ENCODE peak calls at places on chromosomes 3 and 15, in nine cellular contexts. One of them, this sample, is unnamed.

GRCh38 chr3:42569743-42570142 is 12.0 kb downstream of the SEC22C start:
- DNase-seq in cardiac muscle cell: no peak
- DNase-seq in ascending aorta: no peak
- DNase-seq in H1: no peak
- DNase-seq in MV-4-11: no peak
- DNase-seq in stimulated activated CD8-positive, alpha-beta memory T cell treated with anti-CD3 and anti-CD28 coated beads, Interleukin-15, amount 100 ng/mL, for 4 hours: no peak
- DNase-seq in activated T-helper 1 cell treated with Interleukin-2 at 50 U/mL for 16 hours: no peak
- DNase-seq in iris pigment epithelial cell: no peak
- DNase-seq in choroid plexus epithelial cell: no peak
- DNase-seq in this sample: no peak

GRCh38 chr15:25795712-25796111 is 67.4 kb downstream of the ATP10A start:
- DNase-seq in ascending aorta: no peak
- DNase-seq in H1: no peak
- DNase-seq in activated T-helper 1 cell treated with Interleukin-2 at 50 U/mL for 16 hours: no peak
- DNase-seq in MV-4-11: no peak
- DNase-seq in cardiac muscle cell: no peak
- DNase-seq in choroid plexus epithelial cell: no peak
- DNase-seq in stimulated activated CD8-positive, alpha-beta memory T cell treated with anti-CD3 and anti-CD28 coated beads, Interleukin-15, amount 100 ng/mL, for 4 hours: no peak
- DNase-seq in iris pigment epithelial cell: no peak
- DNase-seq in this sample: no peak

GRCh38 chr3:51929420-51930003 is 12.2 kb downstream of the RRP9 start:
- DNase-seq in iris pigment epithelial cell: no peak
- DNase-seq in choroid plexus epithelial cell: peak
- DNase-seq in H1: no peak
- DNase-seq in ascending aorta: no peak
- DNase-seq in MV-4-11: no peak
- DNase-seq in cardiac muscle cell: no peak
- DNase-seq in stimulated activated CD8-positive, alpha-beta memory T cell treated with anti-CD3 and anti-CD28 coated beads, Interleukin-15, amount 100 ng/mL, for 4 hours: no peak
- DNase-seq in activated T-helper 1 cell treated with Interleukin-2 at 50 U/mL for 16 hours: no peak
- DNase-seq in this sample: peak

GRCh38 chr3:45994661-45995369 is 809 bp downstream of the FYCO1 start:
- DNase-seq in iris pigment epithelial cell: peak
- DNase-seq in cardiac muscle cell: no peak
- DNase-seq in MV-4-11: peak
- DNase-seq in choroid plexus epithelial cell: no peak
- DNase-seq in stimulated activated CD8-positive, alpha-beta memory T cell treated with anti-CD3 and anti-CD28 coated beads, Interleukin-15, amount 100 ng/mL, for 4 hours: peak
- DNase-seq in H1: peak
- DNase-seq in activated T-helper 1 cell treated with Interleukin-2 at 50 U/mL for 16 hours: peak
- DNase-seq in ascending aorta: no peak
- DNase-seq in this sample: peak

GRCh38 chr3:129936757-129937156 is 37.8 kb upstream of the TRH start:
- DNase-seq in activated T-helper 1 cell treated with Interleukin-2 at 50 U/mL for 16 hours: no peak
- DNase-seq in ascending aorta: no peak
- DNase-seq in MV-4-11: peak
- DNase-seq in choroid plexus epithelial cell: peak
- DNase-seq in H1: no peak
- DNase-seq in stimulated activated CD8-positive, alpha-beta memory T cell treated with anti-CD3 and anti-CD28 coated beads, Interleukin-15, amount 100 ng/mL, for 4 hours: no peak
- DNase-seq in iris pigment epithelial cell: peak
- DNase-seq in cardiac muscle cell: peak
- DNase-seq in this sample: peak

GRCh38 chr3:149393355-149394165 is 16.1 kb upstream of the TM4SF1 start:
- DNase-seq in iris pigment epithelial cell: peak
- DNase-seq in ascending aorta: no peak
- DNase-seq in H1: peak
- DNase-seq in choroid plexus epithelial cell: peak
- DNase-seq in stimulated activated CD8-positive, alpha-beta memory T cell treated with anti-CD3 and anti-CD28 coated beads, Interleukin-15, amount 100 ng/mL, for 4 hours: no peak
- DNase-seq in MV-4-11: peak
- DNase-seq in cardiac muscle cell: peak
- DNase-seq in activated T-helper 1 cell treated with Interleukin-2 at 50 U/mL for 16 hours: no peak
- DNase-seq in this sample: peak

GRCh38 chr3:172303181-172303580 is 145.1 kb downstream of the GHSR start:
- DNase-seq in cardiac muscle cell: peak
- DNase-seq in MV-4-11: no peak
- DNase-seq in choroid plexus epithelial cell: no peak
- DNase-seq in iris pigment epithelial cell: no peak
- DNase-seq in H1: no peak
- DNase-seq in ascending aorta: no peak
- DNase-seq in activated T-helper 1 cell treated with Interleukin-2 at 50 U/mL for 16 hours: no peak
- DNase-seq in stimulated activated CD8-positive, alpha-beta memory T cell treated with anti-CD3 and anti-CD28 coated beads, Interleukin-15, amount 100 ng/mL, for 4 hours: no peak
- DNase-seq in this sample: peak

GRCh38 chr3:62134061-62134496 is 239.3 kb downstream of the FEZF2 start:
- DNase-seq in H1: no peak
- DNase-seq in stimulated activated CD8-positive, alpha-beta memory T cell treated with anti-CD3 and anti-CD28 coated beads, Interleukin-15, amount 100 ng/mL, for 4 hours: no peak
- DNase-seq in iris pigment epithelial cell: peak
- DNase-seq in activated T-helper 1 cell treated with Interleukin-2 at 50 U/mL for 16 hours: no peak
- DNase-seq in MV-4-11: peak
- DNase-seq in cardiac muscle cell: peak
- DNase-seq in ascending aorta: no peak
- DNase-seq in choroid plexus epithelial cell: peak
- DNase-seq in this sample: peak

GRCh38 chr15:63013052-63013808 is 29.3 kb upstream of the TPM1 start:
- DNase-seq in ascending aorta: no peak
- DNase-seq in stimulated activated CD8-positive, alpha-beta memory T cell treated with anti-CD3 and anti-CD28 coated beads, Interleukin-15, amount 100 ng/mL, for 4 hours: no peak
- DNase-seq in iris pigment epithelial cell: peak
- DNase-seq in cardiac muscle cell: peak
- DNase-seq in activated T-helper 1 cell treated with Interleukin-2 at 50 U/mL for 16 hours: no peak
- DNase-seq in choroid plexus epithelial cell: peak
- DNase-seq in H1: no peak
- DNase-seq in MV-4-11: no peak
- DNase-seq in this sample: no peak

GRCh38 chr3:194070634-194071409 is 65.1 kb upstream of the HES1 start:
- DNase-seq in iris pigment epithelial cell: peak
- DNase-seq in MV-4-11: peak
- DNase-seq in choroid plexus epithelial cell: peak
- DNase-seq in H1: peak
- DNase-seq in ascending aorta: peak
- DNase-seq in activated T-helper 1 cell treated with Interleukin-2 at 50 U/mL for 16 hours: peak
- DNase-seq in stimulated activated CD8-positive, alpha-beta memory T cell treated with anti-CD3 and anti-CD28 coated beads, Interleukin-15, amount 100 ng/mL, for 4 hours: peak
- DNase-seq in cardiac muscle cell: peak
- DNase-seq in this sample: peak

GRCh38 chr3:169564883-169565282 is 98.6 kb downstream of the MECOM start:
- DNase-seq in ascending aorta: no peak
- DNase-seq in stimulated activated CD8-positive, alpha-beta memory T cell treated with anti-CD3 and anti-CD28 coated beads, Interleukin-15, amount 100 ng/mL, for 4 hours: no peak
- DNase-seq in H1: no peak
- DNase-seq in choroid plexus epithelial cell: no peak
- DNase-seq in activated T-helper 1 cell treated with Interleukin-2 at 50 U/mL for 16 hours: no peak
- DNase-seq in iris pigment epithelial cell: no peak
- DNase-seq in cardiac muscle cell: no peak
- DNase-seq in MV-4-11: no peak
- DNase-seq in this sample: no peak

GRCh38 chr3:127616836-127617605 is 12.0 kb upstream of the PODXL2 start:
- DNase-seq in iris pigment epithelial cell: no peak
- DNase-seq in MV-4-11: no peak
- DNase-seq in stimulated activated CD8-positive, alpha-beta memory T cell treated with anti-CD3 and anti-CD28 coated beads, Interleukin-15, amount 100 ng/mL, for 4 hours: no peak
- DNase-seq in H1: no peak
- DNase-seq in choroid plexus epithelial cell: no peak
- DNase-seq in ascending aorta: no peak
- DNase-seq in activated T-helper 1 cell treated with Interleukin-2 at 50 U/mL for 16 hours: no peak
- DNase-seq in cardiac muscle cell: no peak
- DNase-seq in this sample: no peak

GRCh38 chr3:87247086-87247781 is 20.1 kb downstream of the CHMP2B start:
- DNase-seq in ascending aorta: no peak
- DNase-seq in iris pigment epithelial cell: peak
- DNase-seq in cardiac muscle cell: peak
- DNase-seq in activated T-helper 1 cell treated with Interleukin-2 at 50 U/mL for 16 hours: no peak
- DNase-seq in stimulated activated CD8-positive, alpha-beta memory T cell treated with anti-CD3 and anti-CD28 coated beads, Interleukin-15, amount 100 ng/mL, for 4 hours: no peak
- DNase-seq in H1: no peak
- DNase-seq in choroid plexus epithelial cell: peak
- DNase-seq in MV-4-11: no peak
- DNase-seq in this sample: no peak

GRCh38 chr3:171908731-171909130 is 65.6 kb downstream of the TMEM212 start:
- DNase-seq in choroid plexus epithelial cell: no peak
- DNase-seq in activated T-helper 1 cell treated with Interleukin-2 at 50 U/mL for 16 hours: no peak
- DNase-seq in ascending aorta: no peak
- DNase-seq in cardiac muscle cell: peak
- DNase-seq in MV-4-11: no peak
- DNase-seq in stimulated activated CD8-positive, alpha-beta memory T cell treated with anti-CD3 and anti-CD28 coated beads, Interleukin-15, amount 100 ng/mL, for 4 hours: no peak
- DNase-seq in iris pigment epithelial cell: no peak
- DNase-seq in H1: no peak
- DNase-seq in this sample: no peak

GRCh38 chr15:41559489-41560177 is 621 bp downstream of the TYRO3 start:
- DNase-seq in stimulated activated CD8-positive, alpha-beta memory T cell treated with anti-CD3 and anti-CD28 coated beads, Interleukin-15, amount 100 ng/mL, for 4 hours: no peak
- DNase-seq in iris pigment epithelial cell: no peak
- DNase-seq in H1: peak
- DNase-seq in choroid plexus epithelial cell: no peak
- DNase-seq in cardiac muscle cell: no peak
- DNase-seq in ascending aorta: no peak
- DNase-seq in MV-4-11: no peak
- DNase-seq in activated T-helper 1 cell treated with Interleukin-2 at 50 U/mL for 16 hours: no peak
- DNase-seq in this sample: no peak

GRCh38 chr3:178707632-178708031 is 171.4 kb downstream of the KCNMB2 start:
- DNase-seq in MV-4-11: no peak
- DNase-seq in ascending aorta: no peak
- DNase-seq in activated T-helper 1 cell treated with Interleukin-2 at 50 U/mL for 16 hours: no peak
- DNase-seq in cardiac muscle cell: no peak
- DNase-seq in iris pigment epithelial cell: no peak
- DNase-seq in choroid plexus epithelial cell: no peak
- DNase-seq in stimulated activated CD8-positive, alpha-beta memory T cell treated with anti-CD3 and anti-CD28 coated beads, Interleukin-15, amount 100 ng/mL, for 4 hours: no peak
- DNase-seq in H1: no peak
- DNase-seq in this sample: peak

GRCh38 chr3:66904816-66905543 is 93.1 kb upstream of the KBTBD8 start:
- DNase-seq in choroid plexus epithelial cell: peak
- DNase-seq in stimulated activated CD8-positive, alpha-beta memory T cell treated with anti-CD3 and anti-CD28 coated beads, Interleukin-15, amount 100 ng/mL, for 4 hours: no peak
- DNase-seq in ascending aorta: no peak
- DNase-seq in H1: no peak
- DNase-seq in activated T-helper 1 cell treated with Interleukin-2 at 50 U/mL for 16 hours: no peak
- DNase-seq in cardiac muscle cell: no peak
- DNase-seq in iris pigment epithelial cell: peak
- DNase-seq in MV-4-11: peak
- DNase-seq in this sample: peak

GRCh38 chr3:87287025-87287424 is 10.6 kb upstream of the POU1F1 start:
- DNase-seq in stimulated activated CD8-positive, alpha-beta memory T cell treated with anti-CD3 and anti-CD28 coated beads, Interleukin-15, amount 100 ng/mL, for 4 hours: no peak
- DNase-seq in iris pigment epithelial cell: peak
- DNase-seq in MV-4-11: no peak
- DNase-seq in choroid plexus epithelial cell: peak
- DNase-seq in activated T-helper 1 cell treated with Interleukin-2 at 50 U/mL for 16 hours: no peak
- DNase-seq in ascending aorta: no peak
- DNase-seq in H1: no peak
- DNase-seq in cardiac muscle cell: no peak
- DNase-seq in this sample: no peak

GRCh38 chr3:15955968-15956367 is 158.2 kb upstream of the ANKRD28 start:
- DNase-seq in activated T-helper 1 cell treated with Interleukin-2 at 50 U/mL for 16 hours: no peak
- DNase-seq in ascending aorta: no peak
- DNase-seq in iris pigment epithelial cell: no peak
- DNase-seq in H1: no peak
- DNase-seq in cardiac muscle cell: no peak
- DNase-seq in choroid plexus epithelial cell: peak
- DNase-seq in stimulated activated CD8-positive, alpha-beta memory T cell treated with anti-CD3 and anti-CD28 coated beads, Interleukin-15, amount 100 ng/mL, for 4 hours: no peak
- DNase-seq in MV-4-11: no peak
- DNase-seq in this sample: peak

GRCh38 chr3:66665021-66665695 is 164.3 kb upstream of the LRIG1 start:
- DNase-seq in MV-4-11: no peak
- DNase-seq in stimulated activated CD8-positive, alpha-beta memory T cell treated with anti-CD3 and anti-CD28 coated beads, Interleukin-15, amount 100 ng/mL, for 4 hours: no peak
- DNase-seq in choroid plexus epithelial cell: no peak
- DNase-seq in H1: no peak
- DNase-seq in cardiac muscle cell: no peak
- DNase-seq in activated T-helper 1 cell treated with Interleukin-2 at 50 U/mL for 16 hours: no peak
- DNase-seq in iris pigment epithelial cell: no peak
- DNase-seq in ascending aorta: no peak
- DNase-seq in this sample: no peak

GRCh38 chr3:141067559-141067958 is 16.4 kb downstream of the SPSB4 start:
- DNase-seq in cardiac muscle cell: no peak
- DNase-seq in ascending aorta: no peak
- DNase-seq in choroid plexus epithelial cell: no peak
- DNase-seq in activated T-helper 1 cell treated with Interleukin-2 at 50 U/mL for 16 hours: no peak
- DNase-seq in H1: no peak
- DNase-seq in stimulated activated CD8-positive, alpha-beta memory T cell treated with anti-CD3 and anti-CD28 coated beads, Interleukin-15, amount 100 ng/mL, for 4 hours: no peak
- DNase-seq in MV-4-11: no peak
- DNase-seq in iris pigment epithelial cell: no peak
- DNase-seq in this sample: no peak

GRCh38 chr3:69767571-69767970 is 28.3 kb downstream of the MITF start:
- DNase-seq in ascending aorta: no peak
- DNase-seq in stimulated activated CD8-positive, alpha-beta memory T cell treated with anti-CD3 and anti-CD28 coated beads, Interleukin-15, amount 100 ng/mL, for 4 hours: no peak
- DNase-seq in H1: no peak
- DNase-seq in MV-4-11: no peak
- DNase-seq in choroid plexus epithelial cell: no peak
- DNase-seq in activated T-helper 1 cell treated with Interleukin-2 at 50 U/mL for 16 hours: no peak
- DNase-seq in iris pigment epithelial cell: no peak
- DNase-seq in cardiac muscle cell: no peak
- DNase-seq in this sample: no peak